ENCODE peak calls at places on chromosome 12, in four cellular contexts. J, N, K and X are unnamed samples.

GRCh38 chr12:84601483-84601882 is 311.1 kb downstream of the SLC6A15 start:
- DNase-seq in J (no peak), N (no peak), K (no peak), X (no peak)

GRCh38 chr12:21336656-21337055 is 1.9 kb upstream of the SLCO1A2 start:
- DNase-seq in J (no peak), N (no peak), K (no peak), X (no peak)

GRCh38 chr12:46209165-46209564 is 59.7 kb downstream of the SLC38A1 start:
- DNase-seq in J (peak; percentile 67), N (no peak), K (no peak), X (no peak)

GRCh38 chr12:12249216-12250050 is 17.4 kb downstream of the LRP6 start:
- DNase-seq in J (no peak), N (no peak), K (no peak), X (no peak)

GRCh38 chr12:54463034-54463433 is 10.4 kb downstream of the GTSF1 start:
- DNase-seq in J (peak; percentile 94), N (no peak), K (no peak), X (no peak)

GRCh38 chr12:42961395-42961794 is 371.8 kb upstream of the PRICKLE1 start:
- DNase-seq in J (peak; percentile 89), N (no peak), K (no peak), X (no peak)

GRCh38 chr12:122830517-122831214 is 4.6 kb upstream of the HIP1R start:
- DNase-seq in J (peak; percentile 93), N (no peak), K (no peak), X (no peak)

GRCh38 chr12:132620113-132620892 is 1.7 kb downstream of the P2RX2 start:
- DNase-seq in J (no peak), N (no peak), K (no peak), X (no peak)

GRCh38 chr12:74393265-74393664 is 144.4 kb upstream of the ATXN7L3B start:
- DNase-seq in J (peak; percentile 1), N (no peak), K (no peak), X (no peak)

GRCh38 chr12:124786065-124786964 is 77.3 kb downstream of the SCARB1 start:
- DNase-seq in J (peak; percentile 83), N (no peak), K (no peak), X (no peak)

GRCh38 chr12:101108130-101108529 is 101.9 kb downstream of the SLC5A8 start:
- DNase-seq in J (no peak), N (no peak), K (no peak), X (no peak)

GRCh38 chr12:55019784-55020183 is at the start of gene NEUROD4:
- DNase-seq in J (peak; percentile 84), N (no peak), K (no peak), X (no peak)

GRCh38 chr12:54378791-54379400 is 5.6 kb downstream of the ZNF385A start:
- DNase-seq in J (peak; percentile 22), N (no peak), K (no peak), X (peak; percentile 55)

GRCh38 chr12:25723286-25723685 is 170.2 kb upstream of the LMNTD1 start:
- DNase-seq in J (no peak), N (no peak), K (no peak), X (no peak)

GRCh38 chr12:107335802-107336570 is 242.6 kb upstream of the CRY1 start:
- DNase-seq in J (no peak), N (no peak), K (no peak), X (no peak)

GRCh38 chr12:123131879-123132402 is 18.9 kb downstream of the PITPNM2 start:
- DNase-seq in J (no peak), N (no peak), K (peak; percentile 36), X (peak; percentile 98)

GRCh38 chr12:12364787-12365441 is 8.0 kb downstream of the BORCS5 start:
- DNase-seq in J (no peak), N (no peak), K (no peak), X (no peak)

GRCh38 chr12:98594050-98594853 is 766 bp downstream of the SLC25A3 start:
- DNase-seq in J (peak; percentile 20), N (peak; percentile 6), K (no peak), X (no peak)

GRCh38 chr12:31267966-31268365 is 58.0 kb downstream of the SINHCAF start:
- DNase-seq in J (peak; percentile 28), N (no peak), K (no peak), X (no peak)